ENCODE peak calls at places on chromosome 9, in five cellular contexts. B is SK-N-SH, I is heart right ventricle, Y is stomach, M is breast epithelium. J is an unnamed sample.

GRCh38 chr9:89461302-89461701 is 36.6 kb downstream of the SEMA4D start:
- DNase-seq in B (no peak), I (no peak), Y (no peak), M (no peak), J (no peak)

GRCh38 chr9:126499005-126499910 is 114.5 kb upstream of the LMX1B start:
- DNase-seq in B (peak; percentile 82), I (no peak), Y (peak; percentile 56), M (no peak), J (peak; percentile 65)

GRCh38 chr9:114827658-114828360 is 22.0 kb upstream of the TNFSF15 start:
- DNase-seq in B (no peak), I (no peak), Y (no peak), M (no peak), J (no peak)

GRCh38 chr9:5562806-5563416 is 52.6 kb downstream of the PDCD1LG2 start:
- DNase-seq in B (no peak), I (no peak), Y (no peak), M (no peak), J (no peak)

GRCh38 chr9:94741856-94742255 is 15.4 kb downstream of the AOPEP start:
- DNase-seq in B (no peak), I (no peak), Y (no peak), M (no peak), J (no peak)

GRCh38 chr9:137757613-137758029 is 120.0 kb upstream of the CACNA1B start:
- DNase-seq in B (no peak), I (no peak), Y (no peak), M (no peak), J (peak; percentile 74)

GRCh38 chr9:121945849-121946248 is 147.3 kb downstream of the TTLL11 start:
- DNase-seq in B (no peak), I (no peak), Y (no peak), M (no peak), J (no peak)

GRCh38 chr9:133839822-133840329 is 101.7 kb upstream of the SARDH start:
- DNase-seq in B (peak; percentile 56), I (no peak), Y (no peak), M (no peak), J (no peak)

GRCh38 chr9:16410601-16411285 is 459.7 kb downstream of the BNC2 start:
- DNase-seq in B (no peak), I (no peak), Y (no peak), M (no peak), J (no peak)

GRCh38 chr9:72524820-72525539 is 3.6 kb downstream of the TMC1 start:
- DNase-seq in B (no peak), I (no peak), Y (peak; percentile 70), M (no peak), J (no peak)

GRCh38 chr9:37338218-37338617 is 84.3 kb upstream of the GRHPR start:
- DNase-seq in B (no peak), I (no peak), Y (no peak), M (no peak), J (no peak)

GRCh38 chr9:124349267-124349666 is 66.0 kb downstream of the PSMB7 start:
- DNase-seq in B (no peak), I (no peak), Y (no peak), M (peak; percentile 37), J (peak; percentile 30)

GRCh38 chr9:111179577-111179976 is 141.3 kb upstream of the LPAR1 start:
- DNase-seq in B (no peak), I (peak; percentile 9), Y (no peak), M (no peak), J (no peak)

GRCh38 chr9:130626249-130626982 is 38.0 kb upstream of the PRDM12 start:
- DNase-seq in B (no peak), I (peak; percentile 43), Y (no peak), M (no peak), J (no peak)

GRCh38 chr9:69089491-69089890 is 53.9 kb downstream of the FXN start:
- DNase-seq in B (no peak), I (no peak), Y (no peak), M (no peak), J (no peak)

GRCh38 chr9:69093471-69094103 is 58.0 kb downstream of the FXN start:
- DNase-seq in B (no peak), I (no peak), Y (no peak), M (no peak), J (no peak)

GRCh38 chr9:69089082-69089481 is 53.5 kb downstream of the FXN start:
- DNase-seq in B (no peak), I (no peak), Y (no peak), M (no peak), J (no peak)

GRCh38 chr9:69090943-69091342 is 55.4 kb downstream of the FXN start:
- DNase-seq in B (no peak), I (no peak), Y (no peak), M (no peak), J (no peak)

DNA sequence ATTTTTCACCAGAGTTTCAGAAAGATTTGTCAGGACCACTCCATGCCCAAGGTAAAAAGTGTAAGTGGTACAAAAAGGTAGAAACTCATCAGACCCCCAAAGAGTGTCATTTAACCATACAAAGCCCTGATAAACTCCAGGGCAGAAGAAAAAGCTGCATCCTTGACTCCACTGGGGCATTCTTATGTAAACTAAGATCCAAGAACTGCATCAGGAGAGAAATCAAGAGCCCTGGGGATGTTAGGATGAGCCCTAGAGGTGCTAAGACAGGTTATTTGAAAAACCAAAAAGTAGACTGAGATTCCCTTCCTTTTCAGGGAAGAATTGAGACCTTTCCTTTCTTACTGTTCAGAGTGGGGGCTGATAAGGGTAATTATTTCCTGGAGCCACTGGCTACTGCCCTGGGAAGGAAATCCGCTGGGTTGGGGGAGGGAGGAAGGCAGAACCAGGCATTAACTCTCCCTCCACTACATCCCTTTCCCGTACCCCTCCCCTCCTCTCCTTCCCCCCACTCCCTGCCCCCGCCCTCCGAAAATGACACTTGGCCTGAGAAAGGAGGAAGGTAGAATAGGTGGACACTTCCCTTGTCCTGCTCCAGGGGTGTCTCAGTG is 54.7 kb downstream of the FXN start:
- DNase-seq in B (no peak), I (no peak), Y (no peak), M (no peak), J (no peak)
- H3K4me3 ChIP-seq in B (no peak overlapping the region), I (no peak overlapping the region), Y (no peak overlapping the region), M (no peak overlapping the region), J (no peak overlapping the region)

GRCh38 chr9:80259079-80259478 is 687.3 kb downstream of the TLE4 start:
- DNase-seq in B (no peak), I (no peak), Y (no peak), M (no peak), J (no peak)
- H3K9me3 ChIP-seq in B (peaks cover 4% of the 10 kb centered on the region), I (peaks cover 20% of the 10 kb centered on the region), Y (no peaks in the 10 kb centered on the region), M (peaks cover 24% of the 10 kb centered on the region), J (no peaks in the 10 kb centered on the region)

GRCh38 chr9:129496187-129497063 is 124.5 kb downstream of the C9orf50 start:
- DNase-seq in B (peak; percentile 89), I (peak; percentile 95), Y (peak; percentile 96), M (peak; percentile 96), J (peak; percentile 93)

GRCh38 chr9:129498451-129499376 is 122.2 kb downstream of the C9orf50 start:
- DNase-seq in B (no peak), I (no peak), Y (no peak), M (no peak), J (no peak)

GRCh38 chr9:129497064-129497836 is 123.7 kb downstream of the C9orf50 start:
- DNase-seq in B (peak; percentile 87), I (peak; percentile 51), Y (no peak), M (peak; percentile 60), J (no peak)

GRCh38 chr9:129495422-129496186 is 125.3 kb downstream of the C9orf50 start:
- DNase-seq in B (peak; percentile 98), I (peak; percentile 97), Y (peak; percentile 96), M (peak; percentile 96), J (peak; percentile 95)

GRCh38 chr9:129497837-129498450 is 123.0 kb downstream of the C9orf50 start:
- DNase-seq in B (no peak), I (no peak), Y (no peak), M (no peak), J (no peak)
- H3K4me3 ChIP-seq in B (peak overlapping the region; percentile 70), I (peak overlapping the region; percentile 49), Y (peak overlapping the region; percentile 50), M (peak overlapping the region; percentile 59), J (peak overlapping the region; percentile 45)

GRCh38 chr9:93038918-93039317 is 19.6 kb upstream of the SUSD3 start:
- DNase-seq in B (no peak), I (no peak), Y (no peak), M (no peak), J (no peak)
- H3K9me3 ChIP-seq in B (no peaks in the 10 kb centered on the region), I (no peaks in the 10 kb centered on the region), Y (no peaks in the 10 kb centered on the region), M (no peaks in the 10 kb centered on the region), J (no peaks in the 10 kb centered on the region)

GRCh38 chr9:116984111-116984510 is 297.0 kb downstream of the TRIM32 start:
- DNase-seq in B (no peak), I (no peak), Y (no peak), M (no peak), J (no peak)

GRCh38 chr9:116979461-116979860 is 292.4 kb downstream of the TRIM32 start:
- DNase-seq in B (no peak), I (no peak), Y (no peak), M (no peak), J (no peak)

GRCh38 chr9:116980582-116980981 is 293.5 kb downstream of the TRIM32 start:
- DNase-seq in B (no peak), I (no peak), Y (no peak), M (no peak), J (no peak)

GRCh38 chr9:116975119-116975518 is 288.0 kb downstream of the TRIM32 start:
- DNase-seq in B (no peak), I (no peak), Y (no peak), M (no peak), J (no peak)

GRCh38 chr9:116978155-116978554 is 291.1 kb downstream of the TRIM32 start:
- DNase-seq in B (no peak), I (no peak), Y (no peak), M (no peak), J (no peak)
- H3K4me3 ChIP-seq in B (no peak overlapping the region), I (no peak overlapping the region), Y (no peak overlapping the region), M (no peak overlapping the region), J (no peak overlapping the region)

GRCh38 chr9:81118416-81118815 is 570.9 kb downstream of the TLE1 start:
- DNase-seq in B (no peak), I (no peak), Y (no peak), M (no peak), J (no peak)
- H3K9me3 ChIP-seq in B (no peaks in the 10 kb centered on the region), I (no peaks in the 10 kb centered on the region), Y (no peaks in the 10 kb centered on the region), M (no peaks in the 10 kb centered on the region), J (no peaks in the 10 kb centered on the region)

DNA sequence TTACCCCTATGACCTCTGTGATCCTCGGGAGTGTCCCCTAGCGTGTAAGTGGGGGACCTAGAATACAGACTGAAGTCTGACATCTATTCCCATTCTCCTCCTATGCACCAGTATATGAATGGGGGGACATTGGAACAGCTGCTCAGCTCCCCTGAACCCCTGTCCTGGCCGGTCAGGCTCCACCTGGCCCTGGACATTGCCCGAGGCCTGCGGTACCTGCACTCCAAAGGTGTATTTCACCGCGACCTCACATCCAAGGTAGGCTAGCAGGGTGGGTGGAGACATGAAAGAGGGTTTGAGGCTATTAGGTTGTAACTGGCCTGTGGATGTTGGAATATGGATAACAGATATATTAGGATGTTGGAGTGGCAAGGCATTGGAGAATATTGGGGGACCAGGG is 1.7 kb downstream of the TESK1 start:
- DNase-seq in B (no peak), I (no peak), Y (no peak), M (no peak), J (no peak)
- H3K4me3 ChIP-seq in B (peak overlapping the region; percentile 71), I (no peak overlapping the region), Y (peak overlapping the region; percentile 93), M (no peak overlapping the region), J (no peak overlapping the region)